ENCODE peak calls at places on chromosomes 5 and 9, in six cellular contexts. One of them, this sample, is unnamed.
A peak's percentile ranks its signal among the peaks of the same experiment; 100 is the strongest.

GRCh38 chr5:99060306-99061261 is 131.8 kb upstream of the CHD1 start:
- DNase-seq in astrocyte: peak; percentile 93
- DNase-seq in kidney: peak; percentile 83
- DNase-seq in GM23338: peak; percentile 80
- DNase-seq in Peyer's patch: peak; percentile 79
- DNase-seq in PC-3: peak; percentile 94
- DNase-seq in this sample: peak; percentile 17

GRCh38 chr5:43874772-43875171 is 271.8 kb downstream of the NNT start:
- DNase-seq in astrocyte: no peak
- DNase-seq in kidney: no peak
- DNase-seq in GM23338: no peak
- DNase-seq in Peyer's patch: no peak
- DNase-seq in PC-3: peak; percentile 6
- DNase-seq in this sample: peak; percentile 31

GRCh38 chr5:15992918-15993317 is 186.7 kb downstream of the MARCHF11 start:
- DNase-seq in astrocyte: peak; percentile 74
- DNase-seq in kidney: no peak
- DNase-seq in GM23338: no peak
- DNase-seq in Peyer's patch: no peak
- DNase-seq in PC-3: peak; percentile 61
- DNase-seq in this sample: peak; percentile 1

GRCh38 chr9:93540305-93540704 is 36.1 kb upstream of the PHF2 start:
- DNase-seq in astrocyte: no peak
- DNase-seq in kidney: no peak
- DNase-seq in GM23338: no peak
- DNase-seq in Peyer's patch: no peak
- DNase-seq in PC-3: no peak
- DNase-seq in this sample: no peak

GRCh38 chr9:88322906-88323566 is 65.2 kb upstream of the SPIN1 start:
- DNase-seq in astrocyte: peak; percentile 79
- DNase-seq in kidney: no peak
- DNase-seq in GM23338: no peak
- DNase-seq in Peyer's patch: no peak
- DNase-seq in PC-3: no peak
- DNase-seq in this sample: no peak

GRCh38 chr5:153067869-153068268 is 422.6 kb upstream of the GRIA1 start:
- DNase-seq in astrocyte: no peak
- DNase-seq in kidney: no peak
- DNase-seq in GM23338: no peak
- DNase-seq in Peyer's patch: no peak
- DNase-seq in PC-3: no peak
- DNase-seq in this sample: no peak

GRCh38 chr9:1210954-1211353 is 160.8 kb downstream of the DMRT2 start:
- DNase-seq in astrocyte: no peak
- DNase-seq in kidney: no peak
- DNase-seq in GM23338: no peak
- DNase-seq in Peyer's patch: no peak
- DNase-seq in PC-3: peak; percentile 51
- DNase-seq in this sample: no peak

GRCh38 chr9:96022445-96023031 is 147.0 kb downstream of the ERCC6L2 start:
- DNase-seq in astrocyte: no peak
- DNase-seq in kidney: peak; percentile 80
- DNase-seq in GM23338: peak; percentile 75
- DNase-seq in Peyer's patch: peak; percentile 60
- DNase-seq in PC-3: no peak
- DNase-seq in this sample: no peak

GRCh38 chr5:38515648-38516047 is 40.8 kb downstream of the LIFR start:
- DNase-seq in astrocyte: no peak
- DNase-seq in kidney: no peak
- DNase-seq in GM23338: no peak
- DNase-seq in Peyer's patch: no peak
- DNase-seq in PC-3: peak; percentile 42
- DNase-seq in this sample: no peak

GRCh38 chr9:137396808-137397367 is 26.1 kb downstream of the EXD3 start:
- DNase-seq in astrocyte: no peak
- DNase-seq in kidney: peak; percentile 53
- DNase-seq in GM23338: no peak
- DNase-seq in Peyer's patch: no peak
- DNase-seq in PC-3: no peak
- DNase-seq in this sample: peak; percentile 72

GRCh38 chr9:131067625-131068024 is 28.7 kb upstream of the AIF1L start:
- DNase-seq in astrocyte: no peak
- DNase-seq in kidney: no peak
- DNase-seq in GM23338: no peak
- DNase-seq in Peyer's patch: no peak
- DNase-seq in PC-3: no peak
- DNase-seq in this sample: peak; percentile 79

GRCh38 chr9:17725399-17726010 is 146.6 kb downstream of the SH3GL2 start:
- DNase-seq in astrocyte: no peak
- DNase-seq in kidney: no peak
- DNase-seq in GM23338: no peak
- DNase-seq in Peyer's patch: no peak
- DNase-seq in PC-3: peak; percentile 4
- DNase-seq in this sample: no peak

GRCh38 chr5:33611882-33612281 is 171.1 kb downstream of the TARS1 start:
- DNase-seq in astrocyte: peak; percentile 69
- DNase-seq in kidney: no peak
- DNase-seq in GM23338: no peak
- DNase-seq in Peyer's patch: no peak
- DNase-seq in PC-3: peak; percentile 77
- DNase-seq in this sample: peak; percentile 88

GRCh38 chr9:124044448-124044847 is 32.9 kb downstream of the LHX2 start:
- DNase-seq in astrocyte: no peak
- DNase-seq in kidney: no peak
- DNase-seq in GM23338: no peak
- DNase-seq in Peyer's patch: no peak
- DNase-seq in PC-3: no peak
- DNase-seq in this sample: no peak

GRCh38 chr9:91991621-91992435 is 41.8 kb upstream of the ROR2 start:
- DNase-seq in astrocyte: no peak
- DNase-seq in kidney: no peak
- DNase-seq in GM23338: no peak
- DNase-seq in Peyer's patch: no peak
- DNase-seq in PC-3: no peak
- DNase-seq in this sample: peak; percentile 69

GRCh38 chr5:126234563-126235195 is 188.5 kb upstream of the GRAMD2B start:
- DNase-seq in astrocyte: peak; percentile 18
- DNase-seq in kidney: no peak
- DNase-seq in GM23338: peak; percentile 78
- DNase-seq in Peyer's patch: no peak
- DNase-seq in PC-3: peak; percentile 60
- DNase-seq in this sample: peak; percentile 77

GRCh38 chr9:85425153-85425611 is 316.6 kb downstream of the AGTPBP1 start:
- DNase-seq in astrocyte: no peak
- DNase-seq in kidney: peak; percentile 83
- DNase-seq in GM23338: peak; percentile 95
- DNase-seq in Peyer's patch: peak; percentile 55
- DNase-seq in PC-3: peak; percentile 75
- DNase-seq in this sample: peak; percentile 51

GRCh38 chr5:121981254-121981653 is 19.5 kb downstream of the SRFBP1 start:
- DNase-seq in astrocyte: no peak
- DNase-seq in kidney: no peak
- DNase-seq in GM23338: no peak
- DNase-seq in Peyer's patch: no peak
- DNase-seq in PC-3: no peak
- DNase-seq in this sample: no peak

GRCh38 chr9:99559776-99560175 is 261.9 kb upstream of the NR4A3 start:
- DNase-seq in astrocyte: no peak
- DNase-seq in kidney: no peak
- DNase-seq in GM23338: no peak
- DNase-seq in Peyer's patch: no peak
- DNase-seq in PC-3: no peak
- DNase-seq in this sample: no peak

DNA sequence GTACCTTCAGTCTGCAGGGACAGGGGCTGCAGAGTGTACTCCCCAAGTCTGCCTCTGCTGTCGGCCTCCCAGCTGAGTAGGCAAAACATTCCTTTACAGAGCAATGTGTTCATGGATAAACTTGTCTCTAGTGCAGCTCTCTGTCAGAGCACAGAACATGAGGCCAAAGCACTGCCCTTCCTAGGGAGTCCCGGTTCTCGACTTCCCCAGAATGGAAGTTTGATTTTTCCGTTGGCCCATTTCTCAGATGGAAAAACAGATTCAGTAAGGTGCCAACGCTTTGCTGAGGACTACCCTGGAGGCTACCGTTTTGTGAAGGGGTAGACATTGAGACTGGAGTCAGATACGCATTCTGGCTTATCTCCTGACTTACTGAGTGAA is 422 bp upstream of the TRIM32 start:
- DNase-seq in astrocyte: no peak
- DNase-seq in kidney: no peak
- DNase-seq in GM23338: peak; percentile 44
- DNase-seq in Peyer's patch: peak; percentile 44
- DNase-seq in PC-3: peak; percentile 19
- DNase-seq in this sample: peak; percentile 73
- H3K27ac ChIP-seq in astrocyte: peak overlapping the region; percentile 71
- H3K27ac ChIP-seq in kidney: no peak overlapping the region
- H3K27ac ChIP-seq in GM23338: no peak overlapping the region
- H3K27ac ChIP-seq in Peyer's patch: peak overlapping the region; percentile 86
- H3K27ac ChIP-seq in PC-3: no peak overlapping the region
- H3K27ac ChIP-seq in this sample: peak overlapping the region; percentile 64

GRCh38 chr9:34126207-34127034 is at the start of gene DCAF12:
- DNase-seq in astrocyte: peak; percentile 77
- DNase-seq in kidney: peak; percentile 97
- DNase-seq in GM23338: peak; percentile 96
- DNase-seq in Peyer's patch: peak; percentile 94
- DNase-seq in PC-3: peak; percentile 86
- DNase-seq in this sample: peak; percentile 99
- TF ChIP-seq CTCF in astrocyte: no peak
- TF ChIP-seq CTCF in kidney: no peak
- TF ChIP-seq CTCF in GM23338: no peak
- TF ChIP-seq CTCF in Peyer's patch: no peak
- TF ChIP-seq CTCF in PC-3: no peak
- TF ChIP-seq CTCF in this sample: no peak

DNA sequence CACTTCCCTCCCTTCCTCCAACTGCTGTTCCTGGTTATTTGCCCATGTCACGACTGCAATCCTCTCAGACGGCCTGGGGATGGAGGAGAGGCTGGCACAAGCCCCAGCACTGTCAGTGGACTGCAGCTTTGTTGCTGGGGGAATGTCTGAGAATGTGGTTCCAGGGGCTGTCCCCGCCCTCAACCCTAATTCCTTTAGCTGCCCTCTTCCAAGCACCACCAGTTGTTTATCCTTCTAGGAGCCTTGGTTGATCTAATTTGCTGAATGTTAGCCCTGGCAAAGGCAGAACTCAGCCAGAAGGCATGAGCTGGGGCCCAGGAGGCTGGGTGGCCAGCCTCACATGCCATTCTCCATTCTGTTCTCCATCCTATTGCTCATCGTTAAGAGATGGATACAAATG is 51.6 kb downstream of the ADAM19 start:
- DNase-seq in astrocyte: peak; percentile 23
- DNase-seq in kidney: no peak
- DNase-seq in GM23338: no peak
- DNase-seq in Peyer's patch: no peak
- DNase-seq in PC-3: no peak
- DNase-seq in this sample: no peak
- H3K36me3 ChIP-seq in astrocyte: peaks cover 53% of the 10 kb centered on the region
- H3K36me3 ChIP-seq in kidney: no peaks in the 10 kb centered on the region
- H3K36me3 ChIP-seq in GM23338: no peaks in the 10 kb centered on the region
- H3K36me3 ChIP-seq in Peyer's patch: no peaks in the 10 kb centered on the region
- H3K36me3 ChIP-seq in PC-3: peaks cover 59% of the 10 kb centered on the region
- H3K36me3 ChIP-seq in this sample: peaks cover 13% of the 10 kb centered on the region

GRCh38 chr5:67297802-67298532 is 101.4 kb upstream of the CD180 start:
- DNase-seq in astrocyte: no peak
- DNase-seq in kidney: no peak
- DNase-seq in GM23338: no peak
- DNase-seq in Peyer's patch: no peak
- DNase-seq in PC-3: no peak
- DNase-seq in this sample: no peak

GRCh38 chr5:67300321-67300720 is 103.7 kb upstream of the CD180 start:
- DNase-seq in astrocyte: no peak
- DNase-seq in kidney: no peak
- DNase-seq in GM23338: no peak
- DNase-seq in Peyer's patch: no peak
- DNase-seq in PC-3: no peak
- DNase-seq in this sample: no peak

GRCh38 chr5:67299317-67299716 is 102.7 kb upstream of the CD180 start:
- DNase-seq in astrocyte: peak; percentile 96
- DNase-seq in kidney: no peak
- DNase-seq in GM23338: no peak
- DNase-seq in Peyer's patch: no peak
- DNase-seq in PC-3: no peak
- DNase-seq in this sample: no peak

GRCh38 chr5:67303356-67303755 is 106.8 kb upstream of the CD180 start:
- DNase-seq in astrocyte: no peak
- DNase-seq in kidney: no peak
- DNase-seq in GM23338: no peak
- DNase-seq in Peyer's patch: no peak
- DNase-seq in PC-3: no peak
- DNase-seq in this sample: peak; percentile 22

GRCh38 chr5:67301285-67301904 is 104.8 kb upstream of the CD180 start:
- DNase-seq in astrocyte: peak; percentile 92
- DNase-seq in kidney: peak; percentile 83
- DNase-seq in GM23338: no peak
- DNase-seq in Peyer's patch: no peak
- DNase-seq in PC-3: peak; percentile 40
- DNase-seq in this sample: peak; percentile 30
- H3K27ac ChIP-seq in astrocyte: peak overlapping the region; percentile 37
- H3K27ac ChIP-seq in kidney: no peak overlapping the region
- H3K27ac ChIP-seq in GM23338: no peak overlapping the region
- H3K27ac ChIP-seq in Peyer's patch: peak overlapping the region; percentile 42
- H3K27ac ChIP-seq in PC-3: no peak overlapping the region
- H3K27ac ChIP-seq in this sample: peak overlapping the region; percentile 60

DNA sequence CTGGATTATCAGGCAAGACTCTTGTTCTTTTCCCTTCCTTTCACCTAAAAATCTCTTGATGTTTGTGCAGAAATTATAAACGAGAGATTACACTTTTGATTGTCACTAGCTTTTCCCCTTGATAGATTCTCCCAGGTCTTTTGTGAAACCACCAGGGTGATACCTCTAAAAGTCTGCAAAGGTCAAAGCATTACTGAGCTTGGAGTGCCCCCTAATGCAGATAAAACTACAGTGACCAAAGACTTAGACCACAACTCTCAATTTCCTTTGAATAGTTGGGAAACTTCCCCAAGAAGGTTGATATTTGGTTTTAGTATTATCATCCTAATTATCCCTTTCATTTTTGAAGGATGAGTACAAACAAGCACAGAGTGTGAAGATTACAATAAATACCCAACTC is 173.1 kb downstream of the CYLC2 start:
- DNase-seq in astrocyte: no peak
- DNase-seq in kidney: no peak
- DNase-seq in GM23338: no peak
- DNase-seq in Peyer's patch: no peak
- DNase-seq in PC-3: no peak
- DNase-seq in this sample: no peak
- TF ChIP-seq CTCF in astrocyte: no peak
- TF ChIP-seq CTCF in kidney: no peak
- TF ChIP-seq CTCF in GM23338: no peak
- TF ChIP-seq CTCF in Peyer's patch: no peak
- TF ChIP-seq CTCF in PC-3: no peak
- TF ChIP-seq CTCF in this sample: no peak

This sample was measured in osteoblast.